ENCODE peak calls at places on chromosomes 1 and 21, in nine cellular contexts. One of them, this sample, is unnamed.

GRCh38 chr21:35197191-35197590 is 148.1 kb upstream of the RUNX1 start:
- DNase-seq in B cell: no peak
- DNase-seq in AG09319: no peak
- DNase-seq in endothelial cell: no peak
- DNase-seq in brain microvascular endothelial cell: no peak
- DNase-seq in ascending aorta: no peak
- DNase-seq in H1: no peak
- DNase-seq in heart left ventricle: no peak
- DNase-seq in AG09309: no peak
- DNase-seq in this sample: no peak

GRCh38 chr1:149846600-149847466 is 52.5 kb upstream of the BOLA1 start:
- DNase-seq in B cell: no peak
- DNase-seq in AG09319: no peak
- DNase-seq in endothelial cell: no peak
- DNase-seq in brain microvascular endothelial cell: no peak
- DNase-seq in ascending aorta: no peak
- DNase-seq in H1: no peak
- DNase-seq in heart left ventricle: no peak
- DNase-seq in AG09309: no peak
- DNase-seq in this sample: no peak

GRCh38 chr1:62037274-62037673 is 157.4 kb upstream of the L1TD1 start:
- DNase-seq in B cell: no peak
- DNase-seq in AG09319: no peak
- DNase-seq in endothelial cell: no peak
- DNase-seq in brain microvascular endothelial cell: no peak
- DNase-seq in ascending aorta: no peak
- DNase-seq in H1: no peak
- DNase-seq in heart left ventricle: no peak
- DNase-seq in AG09309: no peak
- DNase-seq in this sample: no peak

GRCh38 chr1:37822942-37823865 is 15.2 kb upstream of the YRDC start:
- DNase-seq in B cell: no peak
- DNase-seq in AG09319: no peak
- DNase-seq in endothelial cell: no peak
- DNase-seq in brain microvascular endothelial cell: peak
- DNase-seq in ascending aorta: no peak
- DNase-seq in H1: no peak
- DNase-seq in heart left ventricle: no peak
- DNase-seq in AG09309: no peak
- DNase-seq in this sample: no peak

GRCh38 chr1:16605532-16605931 is 7.8 kb downstream of the NBPF1 start:
- DNase-seq in B cell: no peak
- DNase-seq in AG09319: no peak
- DNase-seq in endothelial cell: no peak
- DNase-seq in brain microvascular endothelial cell: peak
- DNase-seq in ascending aorta: no peak
- DNase-seq in H1: no peak
- DNase-seq in heart left ventricle: no peak
- DNase-seq in AG09309: no peak
- DNase-seq in this sample: no peak

GRCh38 chr1:183101841-183102276 is 78.6 kb downstream of the LAMC1 start:
- DNase-seq in B cell: peak
- DNase-seq in AG09319: no peak
- DNase-seq in endothelial cell: no peak
- DNase-seq in brain microvascular endothelial cell: no peak
- DNase-seq in ascending aorta: no peak
- DNase-seq in H1: no peak
- DNase-seq in heart left ventricle: no peak
- DNase-seq in AG09309: no peak
- DNase-seq in this sample: no peak

GRCh38 chr1:219651993-219652392 is 39.1 kb upstream of the ZC3H11B start:
- DNase-seq in B cell: no peak
- DNase-seq in AG09319: no peak
- DNase-seq in endothelial cell: no peak
- DNase-seq in brain microvascular endothelial cell: no peak
- DNase-seq in ascending aorta: no peak
- DNase-seq in H1: no peak
- DNase-seq in heart left ventricle: no peak
- DNase-seq in AG09309: no peak
- DNase-seq in this sample: no peak

GRCh38 chr1:246838118-246838456 is 93.7 kb downstream of the AHCTF1 start:
- DNase-seq in B cell: no peak
- DNase-seq in AG09319: no peak
- DNase-seq in endothelial cell: no peak
- DNase-seq in brain microvascular endothelial cell: no peak
- DNase-seq in ascending aorta: no peak
- DNase-seq in H1: no peak
- DNase-seq in heart left ventricle: no peak
- DNase-seq in AG09309: no peak
- DNase-seq in this sample: no peak

GRCh38 chr1:7535934-7536878 is 234.9 kb upstream of the VAMP3 start:
- DNase-seq in B cell: no peak
- DNase-seq in AG09319: no peak
- DNase-seq in endothelial cell: no peak
- DNase-seq in brain microvascular endothelial cell: no peak
- DNase-seq in ascending aorta: no peak
- DNase-seq in H1: peak
- DNase-seq in heart left ventricle: no peak
- DNase-seq in AG09309: no peak
- DNase-seq in this sample: no peak

GRCh38 chr1:217090073-217090911 is 367.1 kb upstream of the ESRRG start:
- DNase-seq in B cell: no peak
- DNase-seq in AG09319: no peak
- DNase-seq in endothelial cell: no peak
- DNase-seq in brain microvascular endothelial cell: no peak
- DNase-seq in ascending aorta: no peak
- DNase-seq in H1: peak
- DNase-seq in heart left ventricle: no peak
- DNase-seq in AG09309: no peak
- DNase-seq in this sample: no peak

DNA sequence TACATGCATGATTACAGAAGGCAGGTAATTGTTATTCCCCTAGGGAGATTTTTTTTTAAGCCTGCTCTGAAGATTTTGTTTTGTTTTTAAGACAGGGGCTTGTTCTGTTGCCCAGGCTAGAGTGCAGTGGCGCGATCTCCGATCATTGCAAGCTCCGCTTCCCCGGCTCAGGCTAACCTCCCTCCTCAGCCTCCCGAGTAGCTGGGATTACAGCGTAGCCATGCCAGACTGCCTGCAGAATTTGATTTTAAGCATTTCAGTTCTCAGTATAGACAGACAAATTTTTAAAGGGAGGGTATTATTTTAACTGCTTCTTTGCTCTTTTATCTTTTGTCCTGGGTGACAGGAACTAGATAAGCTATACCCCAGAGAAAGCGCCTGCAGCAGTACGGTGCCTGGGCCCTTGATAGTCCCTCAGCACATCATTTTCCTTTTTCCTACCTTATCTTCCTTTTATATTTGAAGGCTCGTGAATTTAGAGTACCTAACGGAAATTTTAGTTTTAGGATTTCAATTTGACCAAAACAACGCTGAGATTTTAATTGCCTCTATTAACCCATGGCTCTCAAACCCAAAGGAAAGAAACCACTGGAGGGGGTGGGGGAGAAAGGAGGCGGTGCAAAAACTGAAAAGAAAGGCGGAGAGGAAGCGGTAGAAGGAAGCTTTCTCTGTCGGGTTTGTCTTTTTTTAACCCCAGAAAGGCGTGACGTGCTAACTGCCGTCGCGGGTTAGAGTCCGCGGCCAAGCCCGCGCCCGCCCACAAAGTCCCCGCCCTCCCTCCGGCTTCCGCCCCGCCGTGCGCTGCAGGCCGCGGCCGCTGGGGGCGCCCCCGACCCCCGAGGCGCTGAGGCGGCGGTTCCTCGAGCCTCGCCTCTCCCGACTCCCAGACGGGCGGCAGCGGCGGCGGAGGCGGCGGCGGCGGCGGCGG is at the start of gene EEIG2:
- DNase-seq in B cell: peak
- DNase-seq in AG09319: peak
- DNase-seq in endothelial cell: peak
- DNase-seq in brain microvascular endothelial cell: peak
- DNase-seq in ascending aorta: peak
- DNase-seq in H1: peak
- DNase-seq in heart left ventricle: peak
- DNase-seq in AG09309: peak
- DNase-seq in this sample: peak
- TF ChIP-seq CTCF in B cell: peak
- TF ChIP-seq CTCF in AG09319: peak
- TF ChIP-seq CTCF in endothelial cell: peak
- TF ChIP-seq CTCF in brain microvascular endothelial cell: peak
- TF ChIP-seq CTCF in ascending aorta: peak
- TF ChIP-seq CTCF in H1: peak
- TF ChIP-seq CTCF in heart left ventricle: peak
- TF ChIP-seq CTCF in AG09309: peak
- TF ChIP-seq CTCF in this sample: peak

GRCh38 chr1:17922833-17923232 is 167.7 kb downstream of the ACTL8 start:
- DNase-seq in B cell: no peak
- DNase-seq in AG09319: no peak
- DNase-seq in endothelial cell: peak
- DNase-seq in brain microvascular endothelial cell: peak
- DNase-seq in ascending aorta: no peak
- DNase-seq in H1: peak
- DNase-seq in heart left ventricle: no peak
- DNase-seq in AG09309: no peak
- DNase-seq in this sample: peak
- TF ChIP-seq CTCF in B cell: peak
- TF ChIP-seq CTCF in AG09319: peak
- TF ChIP-seq CTCF in endothelial cell: peak
- TF ChIP-seq CTCF in brain microvascular endothelial cell: peak
- TF ChIP-seq CTCF in ascending aorta: peak
- TF ChIP-seq CTCF in H1: peak
- TF ChIP-seq CTCF in heart left ventricle: peak
- TF ChIP-seq CTCF in AG09309: peak
- TF ChIP-seq CTCF in this sample: peak

DNA sequence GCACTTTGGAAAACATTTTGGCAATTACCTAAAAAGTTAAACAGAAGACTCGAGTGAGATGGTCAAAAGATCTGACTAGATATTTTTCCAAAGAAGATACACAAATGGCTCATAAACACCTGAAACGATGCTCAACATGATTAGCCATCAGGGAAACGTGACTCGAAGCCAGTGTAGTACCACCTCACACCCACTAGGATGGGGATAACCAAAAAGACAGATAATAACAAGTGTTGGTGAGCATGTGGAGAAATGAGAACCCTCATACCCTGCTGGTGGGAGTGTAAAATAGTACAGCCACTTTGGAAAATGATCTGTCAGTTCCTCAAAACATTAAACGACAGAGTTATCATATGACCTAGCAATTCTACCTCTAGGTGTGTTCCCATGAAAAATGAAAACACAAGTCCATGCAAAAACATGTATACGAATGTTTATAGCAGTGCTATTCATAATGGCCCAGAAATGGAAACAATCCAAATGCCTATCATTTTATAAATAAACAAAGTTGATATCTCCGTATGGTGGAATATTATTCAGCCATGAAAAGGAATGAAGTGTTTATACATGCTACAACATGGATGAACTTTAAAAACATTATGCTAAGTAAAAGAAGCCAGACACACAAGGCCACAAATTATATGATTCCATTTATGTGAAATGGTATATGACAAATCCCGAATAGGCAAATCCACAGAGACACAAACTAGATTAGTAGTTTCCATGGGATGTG is 625.2 kb downstream of the KIF26B start:
- DNase-seq in B cell: no peak
- DNase-seq in AG09319: no peak
- DNase-seq in endothelial cell: no peak
- DNase-seq in brain microvascular endothelial cell: no peak
- DNase-seq in ascending aorta: no peak
- DNase-seq in H1: no peak
- DNase-seq in heart left ventricle: no peak
- DNase-seq in AG09309: no peak
- DNase-seq in this sample: no peak
- TF ChIP-seq CTCF in B cell: no peak
- TF ChIP-seq CTCF in AG09319: no peak
- TF ChIP-seq CTCF in endothelial cell: peak
- TF ChIP-seq CTCF in brain microvascular endothelial cell: peak
- TF ChIP-seq CTCF in ascending aorta: no peak
- TF ChIP-seq CTCF in H1: no peak
- TF ChIP-seq CTCF in heart left ventricle: no peak
- TF ChIP-seq CTCF in AG09309: no peak
- TF ChIP-seq CTCF in this sample: no peak

GRCh38 chr1:89820423-89821321 is at the start of gene LRRC8D:
- DNase-seq in B cell: peak
- DNase-seq in AG09319: peak
- DNase-seq in endothelial cell: peak
- DNase-seq in brain microvascular endothelial cell: peak
- DNase-seq in ascending aorta: peak
- DNase-seq in H1: peak
- DNase-seq in heart left ventricle: peak
- DNase-seq in AG09309: no peak
- DNase-seq in this sample: peak

GRCh38 chr1:89822999-89823628 is 2.3 kb downstream of the LRRC8D start:
- DNase-seq in B cell: no peak
- DNase-seq in AG09319: peak
- DNase-seq in endothelial cell: no peak
- DNase-seq in brain microvascular endothelial cell: no peak
- DNase-seq in ascending aorta: no peak
- DNase-seq in H1: no peak
- DNase-seq in heart left ventricle: no peak
- DNase-seq in AG09309: no peak
- DNase-seq in this sample: no peak

GRCh38 chr1:89822109-89822962 is 1.5 kb downstream of the LRRC8D start:
- DNase-seq in B cell: no peak
- DNase-seq in AG09319: no peak
- DNase-seq in endothelial cell: no peak
- DNase-seq in brain microvascular endothelial cell: no peak
- DNase-seq in ascending aorta: no peak
- DNase-seq in H1: peak
- DNase-seq in heart left ventricle: no peak
- DNase-seq in AG09309: no peak
- DNase-seq in this sample: no peak

GRCh38 chr1:89823679-89824292 is 3.0 kb downstream of the LRRC8D start:
- DNase-seq in B cell: no peak
- DNase-seq in AG09319: no peak
- DNase-seq in endothelial cell: no peak
- DNase-seq in brain microvascular endothelial cell: no peak
- DNase-seq in ascending aorta: no peak
- DNase-seq in H1: no peak
- DNase-seq in heart left ventricle: no peak
- DNase-seq in AG09309: no peak
- DNase-seq in this sample: no peak

DNA sequence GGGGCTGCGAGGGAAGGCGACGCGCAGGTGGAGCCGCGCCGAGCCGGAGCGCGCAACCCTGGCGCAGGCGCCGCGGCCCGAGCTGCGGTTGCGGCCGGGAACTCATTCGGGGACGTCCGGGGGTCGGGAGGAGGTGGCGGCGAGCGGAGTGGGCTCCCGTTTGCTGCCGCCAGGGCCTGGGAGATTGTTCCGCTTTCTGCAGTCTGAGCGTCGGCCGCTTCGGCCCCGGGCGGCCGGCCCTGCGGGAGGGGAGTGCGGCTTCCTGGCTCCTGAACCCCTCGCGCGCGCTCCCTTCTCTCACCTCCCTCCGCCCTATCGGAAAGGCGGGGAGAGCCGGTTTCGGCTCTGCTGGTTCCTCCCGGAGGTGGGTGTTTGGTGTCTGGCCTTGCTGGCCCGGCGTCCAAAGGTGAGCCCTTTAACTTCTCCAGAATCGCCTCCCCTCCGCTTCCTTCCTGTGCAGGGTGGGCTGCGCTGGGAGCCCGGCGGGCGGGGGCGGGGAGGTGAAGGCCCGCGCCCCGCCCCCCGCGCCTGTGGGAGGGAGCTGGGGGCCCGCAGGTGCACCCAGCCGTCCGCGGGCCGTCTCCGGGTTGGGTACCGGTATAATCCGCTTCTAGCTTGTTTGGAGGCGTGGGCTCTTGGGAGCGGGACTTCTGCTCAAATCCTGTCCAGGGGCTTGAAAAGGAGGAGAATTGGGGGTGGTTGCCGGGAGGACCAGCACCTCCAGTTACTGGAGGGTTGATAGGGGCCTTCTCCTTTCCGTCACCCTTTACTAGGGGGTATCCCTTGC is 683 bp downstream of the LRRC8D start:
- DNase-seq in B cell: peak
- DNase-seq in AG09319: no peak
- DNase-seq in endothelial cell: peak
- DNase-seq in brain microvascular endothelial cell: no peak
- DNase-seq in ascending aorta: no peak
- DNase-seq in H1: peak
- DNase-seq in heart left ventricle: peak
- DNase-seq in AG09309: no peak
- DNase-seq in this sample: peak
- TF ChIP-seq CTCF in B cell: peak
- TF ChIP-seq CTCF in AG09319: no peak
- TF ChIP-seq CTCF in endothelial cell: no peak
- TF ChIP-seq CTCF in brain microvascular endothelial cell: no peak
- TF ChIP-seq CTCF in ascending aorta: no peak
- TF ChIP-seq CTCF in H1: no peak
- TF ChIP-seq CTCF in heart left ventricle: no peak
- TF ChIP-seq CTCF in AG09309: no peak
- TF ChIP-seq CTCF in this sample: no peak